ENCODE peak calls at places on chromosomes 12 and 14, in nine cellular contexts. W, P, X, M, K, T, E, R and J are unnamed samples.

GRCh38 chr12:20415641-20416040 is 47.3 kb downstream of the PDE3A start:
- DNase-seq in T (no peak), M (no peak), E (no peak), K (no peak), P (no peak), X (no peak), W (no peak), R (no peak), J (no peak)

GRCh38 chr12:16350682-16351081 is 3.2 kb downstream of the MGST1 start:
- DNase-seq in T (no peak), R (peak), X (no peak), W (peak), P (no peak), E (peak), K (peak), M (no peak), J (no peak)

GRCh38 chr12:32419520-32419960 is 20.2 kb downstream of the FGD4 start:
- DNase-seq in K (no peak), T (no peak), X (no peak), P (no peak), M (no peak), R (no peak), W (no peak), E (peak), J (no peak)

GRCh38 chr12:95057431-95057830 is 16.0 kb downstream of the NR2C1 start:
- DNase-seq in M (no peak), E (no peak), R (no peak), W (no peak), K (no peak), P (no peak), X (no peak), T (no peak), J (no peak)

GRCh38 chr14:45867046-45867894 is 614.3 kb upstream of the MIS18BP1 start:
- DNase-seq in K (no peak), P (no peak), R (no peak), W (no peak), E (no peak), T (no peak), X (no peak), M (no peak), J (no peak)

GRCh38 chr12:51879102-51879501 is 8.8 kb upstream of the ANKRD33 start:
- DNase-seq in M (no peak), T (no peak), R (no peak), E (no peak), K (no peak), X (no peak), W (no peak), P (no peak), J (no peak)

GRCh38 chr12:66409195-66409871 is 107.0 kb downstream of the HELB start:
- DNase-seq in E (peak), P (peak), R (no peak), M (peak), X (no peak), W (peak), K (no peak), T (peak), J (peak)

GRCh38 chr12:66107451-66107915 is 23.1 kb downstream of the LLPH start:
- DNase-seq in W (peak), X (no peak), K (peak), T (peak), E (peak), R (peak), P (peak), M (peak), J (peak)

GRCh38 chr12:3107071-3107583 is 29.9 kb downstream of the TSPAN9 start:
- DNase-seq in E (peak), P (no peak), T (no peak), W (no peak), R (no peak), X (no peak), K (no peak), M (no peak), J (no peak)

GRCh38 chr12:47828967-47829482 is 9.3 kb upstream of the HDAC7 start:
- DNase-seq in X (no peak), W (peak), M (peak), E (peak), K (peak), P (no peak), T (no peak), R (no peak), J (no peak)

GRCh38 chr12:113043240-113043639 is 13.3 kb upstream of the DTX1 start:
- DNase-seq in T (no peak), X (no peak), R (no peak), E (no peak), K (no peak), P (no peak), M (no peak), W (no peak), J (no peak)

GRCh38 chr12:70617450-70617849 is 19.8 kb downstream of the PTPRB start:
- DNase-seq in K (no peak), T (no peak), M (no peak), R (no peak), E (no peak), X (no peak), P (no peak), W (no peak), J (no peak)

GRCh38 chr12:109085590-109085989 is 7.7 kb downstream of the ALKBH2 start:
- DNase-seq in R (no peak), X (no peak), W (no peak), K (no peak), P (no peak), E (no peak), M (peak), T (no peak), J (no peak)

GRCh38 chr12:129900306-129900705 is 3.5 kb downstream of the TMEM132D start:
- DNase-seq in X (no peak), M (no peak), K (no peak), P (no peak), W (no peak), R (no peak), E (no peak), T (no peak), J (no peak)

GRCh38 chr12:10607885-10608458 is 5.4 kb downstream of the MAGOHB start:
- DNase-seq in E (peak), M (no peak), K (no peak), T (no peak), W (peak), R (no peak), X (no peak), P (no peak), J (no peak)

GRCh38 chr12:26452511-26452910 is 257.1 kb downstream of the SSPN start:
- DNase-seq in E (no peak), P (no peak), W (no peak), R (no peak), X (no peak), T (no peak), K (no peak), M (no peak), J (no peak)

GRCh38 chr12:127063339-127064090 is 1203.5 kb upstream of the TMEM132C start:
- DNase-seq in W (no peak), K (no peak), X (no peak), E (no peak), T (no peak), P (no peak), R (no peak), M (no peak), J (no peak)

GRCh38 chr14:35046751-35047536 is 872 bp downstream of the FAM177A1 start:
- DNase-seq in K (peak), W (peak), P (no peak), R (no peak), T (no peak), E (peak), X (no peak), M (no peak), J (peak)

GRCh38 chr12:42587564-42588307 is 1.8 kb downstream of the PRICKLE1 start:
- DNase-seq in R (no peak), E (peak), P (no peak), W (no peak), K (no peak), M (no peak), X (no peak), T (no peak), J (no peak)

GRCh38 chr14:52950898-52951729 is at the start of gene FERMT2:
- DNase-seq in P (no peak), R (peak), M (peak), E (peak), X (peak), W (peak), K (peak), T (no peak), J (peak)

GRCh38 chr14:90837355-90837754 is 21.1 kb upstream of the TTC7B start:
- DNase-seq in T (no peak), K (no peak), W (no peak), E (peak), M (no peak), R (no peak), P (no peak), X (no peak), J (no peak)

GRCh38 chr14:58598028-58598850 is 39.5 kb upstream of the DACT1 start:
- DNase-seq in E (peak), P (no peak), W (no peak), T (no peak), X (no peak), R (peak), K (no peak), M (no peak), J (no peak)